ENCODE peak calls at places on chromosomes 4 and X, in seven cellular contexts. W is effector memory CD4-positive, alpha-beta T cell; O is right cardiac atrium; P is stomach; J is heart left ventricle; I is SJSA1; X is ovary. U is an unnamed sample.

GRCh38 chr4:139815646-139816601 is 150.3 kb downstream of the MGST2 start:
- DNase-seq in O (peak; percentile 70), X (peak; percentile 70), I (peak; percentile 87), J (peak; percentile 53), W (no peak), P (no peak), U (peak; percentile 81)

GRCh38 chr4:148052448-148052847 is 320.6 kb downstream of the ARHGAP10 start:
- DNase-seq in O (no peak), X (no peak), I (no peak), P (no peak), W (no peak), J (no peak), U (no peak)

GRCh38 chr4:24980064-24980690 is 50.6 kb downstream of the LGI2 start:
- DNase-seq in W (no peak), P (peak; percentile 59), O (no peak), J (peak; percentile 73), I (no peak), X (peak; percentile 32), U (peak; percentile 79)

GRCh38 chr4:41719417-41719816 is 29.1 kb downstream of the PHOX2B start:
- DNase-seq in I (no peak), X (no peak), P (no peak), O (no peak), W (no peak), J (no peak), U (no peak)

GRCh38 chr4:151638295-151638858 is 122.4 kb downstream of the GATB start:
- DNase-seq in J (no peak), P (no peak), X (no peak), I (no peak), O (no peak), W (no peak), U (no peak)

GRCh38 chrX:115892787-115893671 is 277.5 kb upstream of the AGTR2 start:
- DNase-seq in W (peak; percentile 50), X (peak; percentile 68), I (no peak), P (peak; percentile 70), J (no peak), O (no peak), U (no peak)

GRCh38 chr4:3302164-3302785 is 9.5 kb downstream of the RGS12 start:
- DNase-seq in J (no peak), O (no peak), I (peak; percentile 87), W (peak; percentile 84), X (no peak), P (peak; percentile 48), U (no peak)

GRCh38 chr4:125728568-125728967 is 413.8 kb downstream of the FAT4 start:
- DNase-seq in X (no peak), P (no peak), I (peak; percentile 92), J (no peak), O (no peak), W (no peak), U (no peak)

GRCh38 chr4:121696140-121696640 is 590 bp downstream of the ANXA5 start:
- DNase-seq in X (peak; percentile 77), P (peak; percentile 73), O (peak; percentile 92), I (peak; percentile 71), W (peak; percentile 27), J (peak; percentile 85), U (peak; percentile 86)

GRCh38 chrX:13492286-13492685 is 77.1 kb upstream of the EGFL6 start:
- DNase-seq in P (no peak), J (no peak), W (no peak), I (no peak), O (no peak), X (no peak), U (no peak)

GRCh38 chr4:182245541-182246245 is 2.5 kb downstream of the TENM3 start:
- DNase-seq in J (no peak), P (no peak), X (no peak), O (no peak), I (no peak), W (no peak), U (no peak)

GRCh38 chr4:173891072-173891471 is 361.0 kb upstream of the HAND2 start:
- DNase-seq in J (no peak), O (no peak), X (no peak), I (no peak), P (no peak), W (no peak), U (no peak)

GRCh38 chrX:139720136-139720535 is 12.2 kb upstream of the MCF2 start:
- DNase-seq in O (no peak), I (peak; percentile 54), P (no peak), W (no peak), J (no peak), X (no peak), U (no peak)

GRCh38 chrX:1466232-1466661 is 13.5 kb upstream of the ASMTL start:
- DNase-seq in W (no peak), J (peak; percentile 7), X (no peak), P (peak; percentile 24), O (no peak), I (peak; percentile 41), U (no peak)

GRCh38 chr4:101596786-101597185 is 193.7 kb upstream of the BANK1 start:
- DNase-seq in O (no peak), X (no peak), J (no peak), W (no peak), I (no peak), P (no peak), U (no peak)

GRCh38 chrX:82218361-82218760 is 1016.5 kb downstream of the SH3BGRL start:
- DNase-seq in P (no peak), I (no peak), X (no peak), W (no peak), O (no peak), J (no peak), U (no peak)

GRCh38 chr4:156749791-156750403 is 221.7 kb downstream of the PDGFC start:
- DNase-seq in J (no peak), X (no peak), I (no peak), W (no peak), P (no peak), O (no peak), U (no peak)

GRCh38 chr4:91826186-91826585 is 477.6 kb upstream of the GRID2 start:
- DNase-seq in X (no peak), P (no peak), J (no peak), O (no peak), W (no peak), I (no peak), U (no peak)

GRCh38 chr4:89889289-89889688 is 5.4 kb upstream of the MMRN1 start:
- DNase-seq in X (no peak), P (no peak), O (peak; percentile 58), J (no peak), I (no peak), W (no peak), U (no peak)

GRCh38 chr4:184345573-184345922 is 127.9 kb upstream of the ENPP6 start:
- DNase-seq in P (no peak), X (no peak), J (peak; percentile 61), W (no peak), O (peak; percentile 80), I (no peak), U (peak; percentile 23)
- H3K27ac ChIP-seq in P (peak overlapping the region; percentile 40), X (no peak overlapping the region), J (peak overlapping the region; percentile 84), W (no peak overlapping the region), O (peak overlapping the region; percentile 82), I (no peak overlapping the region), U (no peak overlapping the region)

GRCh38 chr4:74109894-74110605 is 11.1 kb upstream of the CXCL2 start:
- DNase-seq in O (no peak), X (no peak), J (no peak), P (no peak), I (peak; percentile 74), W (no peak), U (no peak)

GRCh38 chr4:74108457-74109115 is 9.6 kb upstream of the CXCL2 start:
- DNase-seq in O (no peak), I (no peak), P (no peak), J (no peak), W (no peak), X (no peak), U (no peak)

GRCh38 chr4:74110670-74111069 is 11.7 kb upstream of the CXCL2 start:
- DNase-seq in W (no peak), P (no peak), J (no peak), O (no peak), X (no peak), I (no peak), U (no peak)

GRCh38 chr4:74111576-74111975 is 12.6 kb upstream of the CXCL2 start:
- DNase-seq in I (no peak), W (no peak), J (no peak), P (no peak), O (no peak), X (no peak), U (no peak)

DNA sequence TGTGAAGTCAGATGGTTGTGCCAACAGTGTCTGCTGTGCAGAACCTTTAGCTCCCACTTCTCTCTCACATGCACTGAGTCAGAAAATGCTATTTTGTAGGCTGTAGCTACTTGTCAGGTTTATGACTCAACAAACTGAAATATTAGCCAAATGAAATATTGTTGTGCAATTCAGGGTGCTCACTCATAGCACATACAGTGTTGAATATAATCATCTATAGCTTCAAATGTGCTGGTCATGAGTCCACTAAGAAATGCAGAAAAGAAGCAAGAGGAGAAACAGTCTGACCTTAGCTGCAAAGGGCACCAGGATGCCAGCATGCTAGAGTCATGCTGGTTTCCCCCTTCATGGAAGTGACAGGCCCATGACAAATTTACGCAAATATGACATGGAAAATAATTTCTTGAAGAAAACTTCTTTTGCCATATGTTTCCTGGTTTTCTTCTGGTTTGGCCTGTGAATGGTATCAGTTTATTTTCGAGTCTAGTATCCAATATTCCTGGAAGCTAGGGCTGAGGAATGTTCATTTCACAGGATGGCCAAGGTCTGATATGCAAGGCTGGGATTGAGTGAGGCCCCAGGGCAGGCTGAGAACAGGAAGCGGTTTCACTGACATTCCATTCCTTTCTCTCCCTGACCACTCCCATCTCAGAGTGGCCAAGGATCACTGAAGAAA is 10.3 kb upstream of the CXCL2 start:
- DNase-seq in X (no peak), W (no peak), J (peak; percentile 46), I (peak; percentile 90), P (no peak), O (peak; percentile 77), U (no peak)
- H3K27ac ChIP-seq in X (no peak overlapping the region), W (no peak overlapping the region), J (peak overlapping the region; percentile 77), I (peak overlapping the region; percentile 98), P (no peak overlapping the region), O (peak overlapping the region; percentile 95), U (no peak overlapping the region)

GRCh38 chr4:57190651-57191481 is 80.7 kb upstream of the IGFBP7 start:
- DNase-seq in I (no peak), J (no peak), W (no peak), X (no peak), P (no peak), O (no peak), U (peak; percentile 57)

GRCh38 chr4:57195622-57196021 is 85.4 kb upstream of the IGFBP7 start:
- DNase-seq in X (no peak), W (no peak), O (no peak), I (no peak), J (no peak), P (no peak), U (peak; percentile 25)

GRCh38 chr4:57193996-57194675 is 84.0 kb upstream of the IGFBP7 start:
- DNase-seq in X (no peak), O (peak; percentile 43), I (no peak), P (no peak), W (no peak), J (no peak), U (no peak)

GRCh38 chr4:57193164-57193810 is 83.1 kb upstream of the IGFBP7 start:
- DNase-seq in P (no peak), I (no peak), O (no peak), W (no peak), J (no peak), X (no peak), U (no peak)

GRCh38 chr4:57191523-57192034 is 81.4 kb upstream of the IGFBP7 start:
- DNase-seq in I (no peak), P (no peak), X (no peak), W (no peak), J (no peak), O (no peak), U (no peak)
- H3K27ac ChIP-seq in I (no peak overlapping the region), P (no peak overlapping the region), X (no peak overlapping the region), W (no peak overlapping the region), J (no peak overlapping the region), O (no peak overlapping the region), U (no peak overlapping the region)

GRCh38 chrX:104281564-104281963 is 26.8 kb upstream of the ESX1 start:
- DNase-seq in P (no peak), I (no peak), W (no peak), O (no peak), X (no peak), J (no peak), U (no peak)
- H3K27ac ChIP-seq in P (no peak overlapping the region), I (no peak overlapping the region), W (no peak overlapping the region), O (peak overlapping the region; percentile 37), X (no peak overlapping the region), J (peak overlapping the region; percentile 45), U (no peak overlapping the region)